ENCODE peak calls at places on chromosome 10, in eight cellular contexts. O is CD4-positive, alpha-beta T cell; Q is hepatocyte; A is T-helper 17 cell; J is psoas muscle; G is spleen; C is CD8-positive, alpha-beta T cell; L is naive thymus-derived CD4-positive, alpha-beta T cell. D is an unnamed sample. For H3K9me3, the result is how much of the 10 kb centered on the place peaks cover.

GRCh38 chr10:3622845-3623621 is 162.0 kb downstream of the KLF6 start:
- DNase-seq in O (no peak), Q (no peak), A (no peak), J (no peak), G (no peak), C (no peak), L (no peak), D (no peak)

GRCh38 chr10:5871596-5871995 is 18.1 kb downstream of the ANKRD16 start:
- DNase-seq in O (no peak), Q (no peak), A (no peak), J (no peak), G (no peak), C (no peak), L (no peak), D (no peak)

GRCh38 chr10:20963056-20963455 is 65.9 kb upstream of the NEBL start:
- DNase-seq in O (no peak), Q (no peak), A (no peak), J (no peak), G (no peak), C (no peak), L (no peak), D (no peak)

GRCh38 chr10:97278491-97278989 is 13.9 kb downstream of the ARHGAP19 start:
- DNase-seq in O (no peak), Q (peak), A (no peak), J (no peak), G (no peak), C (no peak), L (peak), D (peak)

GRCh38 chr10:37856881-37857286 is 526 bp downstream of the ZNF248 start:
- DNase-seq in O (peak), Q (no peak), A (no peak), J (peak), G (peak), C (no peak), L (no peak), D (peak)

GRCh38 chr10:132185601-132186487 is 904 bp upstream of the DPYSL4 start:
- DNase-seq in O (peak), Q (peak), A (peak), J (peak), G (no peak), C (peak), L (peak), D (peak)

GRCh38 chr10:47026301-47027107 is 115.3 kb downstream of the PTPN20 start:
- DNase-seq in O (no peak), Q (no peak), A (no peak), J (no peak), G (peak), C (no peak), L (no peak), D (no peak)

GRCh38 chr10:100825946-100826660 is 80.7 kb downstream of the PAX2 start:
- DNase-seq in O (no peak), Q (no peak), A (no peak), J (no peak), G (peak), C (no peak), L (no peak), D (no peak)

GRCh38 chr10:88467835-88468485 is 115.2 kb downstream of the RNLS start:
- DNase-seq in O (no peak), Q (no peak), A (no peak), J (no peak), G (no peak), C (no peak), L (no peak), D (no peak)

GRCh38 chr10:33008499-33009243 is 50.6 kb upstream of the ITGB1 start:
- DNase-seq in O (peak), Q (peak), A (no peak), J (no peak), G (no peak), C (no peak), L (peak), D (peak)

GRCh38 chr10:48509974-48510692 is 94.7 kb downstream of the ARHGAP22 start:
- DNase-seq in O (no peak), Q (no peak), A (no peak), J (no peak), G (peak), C (no peak), L (no peak), D (no peak)

GRCh38 chr10:11378835-11379234 is 232.6 kb downstream of the USP6NL start:
- DNase-seq in O (no peak), Q (no peak), A (no peak), J (peak), G (no peak), C (no peak), L (no peak), D (no peak)

GRCh38 chr10:11381511-11381910 is 229.9 kb downstream of the USP6NL start:
- DNase-seq in O (no peak), Q (no peak), A (no peak), J (no peak), G (no peak), C (no peak), L (no peak), D (no peak)

GRCh38 chr10:11379771-11380170 is 231.7 kb downstream of the USP6NL start:
- DNase-seq in O (no peak), Q (no peak), A (no peak), J (no peak), G (no peak), C (no peak), L (no peak), D (no peak)

GRCh38 chr10:11382187-11382586 is 229.3 kb downstream of the USP6NL start:
- DNase-seq in O (no peak), Q (no peak), A (no peak), J (no peak), G (no peak), C (no peak), L (no peak), D (no peak)

GRCh38 chr10:11381023-11381422 is 230.4 kb downstream of the USP6NL start:
- DNase-seq in O (no peak), Q (no peak), A (no peak), J (no peak), G (no peak), C (no peak), L (no peak), D (no peak)
- H3K9me3 ChIP-seq in O (under half), Q (under half), A (under half), J (under half), G (under half), C (under half), L (under half), D (under half)

GRCh38 chr10:119353438-119353837 is 146.1 kb downstream of the GRK5 start:
- DNase-seq in O (no peak), Q (no peak), A (no peak), J (no peak), G (no peak), C (no peak), L (no peak), D (no peak)

GRCh38 chr10:119358567-119358966 is 151.2 kb downstream of the GRK5 start:
- DNase-seq in O (no peak), Q (no peak), A (no peak), J (no peak), G (no peak), C (no peak), L (no peak), D (no peak)

GRCh38 chr10:119358140-119358512 is 150.8 kb downstream of the GRK5 start:
- DNase-seq in O (no peak), Q (no peak), A (no peak), J (no peak), G (no peak), C (no peak), L (no peak), D (no peak)

GRCh38 chr10:119357389-119358139 is 150.2 kb downstream of the GRK5 start:
- DNase-seq in O (no peak), Q (no peak), A (no peak), J (no peak), G (peak), C (no peak), L (no peak), D (no peak)

GRCh38 chr10:119355930-119356329 is 148.6 kb downstream of the GRK5 start:
- DNase-seq in O (no peak), Q (no peak), A (no peak), J (no peak), G (no peak), C (no peak), L (no peak), D (no peak)
- H3K9me3 ChIP-seq in O (under half), Q (under half), A (under half), J (under half), G (under half), C (under half), L (under half), D (under half)

GRCh38 chr10:130213286-130214080 is 77.3 kb downstream of the GLRX3 start:
- DNase-seq in O (no peak), Q (no peak), A (no peak), J (no peak), G (peak), C (no peak), L (no peak), D (no peak)

GRCh38 chr10:130214431-130214830 is 78.2 kb downstream of the GLRX3 start:
- DNase-seq in O (no peak), Q (no peak), A (no peak), J (no peak), G (peak), C (no peak), L (no peak), D (no peak)

GRCh38 chr10:130215076-130215917 is 79.1 kb downstream of the GLRX3 start:
- DNase-seq in O (no peak), Q (no peak), A (no peak), J (no peak), G (peak), C (no peak), L (no peak), D (no peak)

GRCh38 chr10:130218181-130218641 is 82.0 kb downstream of the GLRX3 start:
- DNase-seq in O (no peak), Q (no peak), A (no peak), J (no peak), G (peak), C (no peak), L (no peak), D (no peak)

DNA sequence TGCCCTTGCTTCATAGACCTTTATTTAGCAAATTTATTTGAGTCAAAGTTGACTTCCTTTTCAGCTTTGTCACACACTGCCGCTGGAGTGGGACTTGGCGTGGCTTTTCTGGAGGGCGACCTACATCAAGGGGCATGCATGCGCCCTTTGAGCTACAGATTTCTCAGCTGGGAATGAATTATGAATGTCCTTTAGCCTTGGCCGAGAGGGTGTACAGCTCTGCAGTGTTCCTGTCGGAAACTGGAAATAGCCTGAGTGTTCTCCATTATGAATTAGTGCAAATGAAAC is 79.7 kb downstream of the GLRX3 start:
- DNase-seq in O (no peak), Q (no peak), A (no peak), J (no peak), G (peak), C (no peak), L (no peak), D (no peak)
- H3K9me3 ChIP-seq in O (under half), Q (under half), A (under half), J (under half), G (under half), C (under half), L (under half), D (under half)

DNA sequence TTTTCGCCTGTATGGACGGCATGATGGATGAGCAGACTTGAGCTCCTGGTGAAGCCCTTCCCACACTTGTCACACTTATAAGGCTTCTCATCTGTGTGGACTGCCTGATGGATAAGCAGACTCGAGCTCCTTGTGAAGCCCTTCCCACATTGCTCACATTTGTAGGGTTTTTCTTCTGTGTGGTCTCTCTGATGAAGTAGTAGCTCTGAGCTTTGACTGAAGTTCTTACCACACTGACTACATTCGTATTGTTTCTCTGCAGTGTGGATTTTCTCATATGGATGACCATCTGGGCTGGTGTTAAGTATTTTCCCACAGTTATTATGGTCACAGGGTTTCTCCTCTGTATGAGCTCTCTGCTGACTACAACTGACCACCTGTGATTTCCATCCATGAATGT is 17.2 kb downstream of the ZNF239 start:
- DNase-seq in O (no peak), Q (no peak), A (no peak), J (no peak), G (no peak), C (no peak), L (no peak), D (no peak)
- H3K9me3 ChIP-seq in O (half or more), Q (under half), A (under half), J (under half), G (half or more), C (under half), L (under half), D (under half)